ENCODE peak calls at places on chromosomes 16 and 17, in four cellular contexts. V, Q, Z and D are unnamed samples.

GRCh38 chr17:82014432-82014831 is 8.2 kb downstream of the CENPX start:
- DNase-seq in Z (no peak), V (no peak), Q (no peak), D (peak; percentile 18)

GRCh38 chr17:38912221-38912813 is 13.1 kb upstream of the LASP1NB start:
- DNase-seq in V (no peak), Q (no peak), Z (no peak), D (no peak)

GRCh38 chr16:86800914-86801313 is 222.6 kb downstream of the FOXL1 start:
- DNase-seq in V (no peak), Z (no peak), Q (no peak), D (no peak)

GRCh38 chr17:64162575-64162974 is 32.6 kb upstream of the ERN1 start:
- DNase-seq in Z (no peak), Q (no peak), V (no peak), D (no peak)

GRCh38 chr17:82252511-82253178 is 20.9 kb downstream of the CSNK1D start:
- DNase-seq in Q (no peak), Z (no peak), V (no peak), D (no peak)

GRCh38 chr16:74844041-74844826 is 69.6 kb upstream of the FA2H start:
- DNase-seq in Q (no peak), V (no peak), Z (peak; percentile 22), D (no peak)

GRCh38 chr16:51408357-51408756 is 257.3 kb upstream of the SALL1 start:
- DNase-seq in Q (no peak), Z (no peak), V (no peak), D (peak; percentile 75)

GRCh38 chr16:86772231-86772510 is 193.8 kb downstream of the FOXL1 start:
- DNase-seq in Z (no peak), Q (no peak), V (no peak), D (no peak)